ENCODE peak calls at places on chromosomes 6 and 20, in seven cellular contexts. One of them, this sample, is unnamed. For H3K9me3, the result is how much of the 10 kb centered on the place peaks cover.

GRCh38 chr6:130625825-130626500 is 201.2 kb upstream of the SMLR1 start:
- DNase-seq in osteoblast: peak
- DNase-seq in psoas muscle: no peak
- DNase-seq in breast epithelium: no peak
- DNase-seq in CD8-positive, alpha-beta T cell: no peak
- DNase-seq in effector memory CD4-positive, alpha-beta T cell: no peak
- DNase-seq in IMR-90: peak
- DNase-seq in this sample: no peak

GRCh38 chr6:148037496-148037895 is 305.1 kb upstream of the SASH1 start:
- DNase-seq in effector memory CD4-positive, alpha-beta T cell: no peak
- DNase-seq in IMR-90: peak
- DNase-seq in osteoblast: peak
- DNase-seq in psoas muscle: no peak
- DNase-seq in breast epithelium: no peak
- DNase-seq in CD8-positive, alpha-beta T cell: no peak
- DNase-seq in this sample: no peak

GRCh38 chr6:41780623-41781301 is at the start of gene PRICKLE4:
- DNase-seq in breast epithelium: no peak
- DNase-seq in CD8-positive, alpha-beta T cell: no peak
- DNase-seq in IMR-90: no peak
- DNase-seq in psoas muscle: peak
- DNase-seq in effector memory CD4-positive, alpha-beta T cell: no peak
- DNase-seq in osteoblast: peak
- DNase-seq in this sample: peak

GRCh38 chr6:163872335-163872734 is 457.8 kb downstream of the QKI start:
- DNase-seq in CD8-positive, alpha-beta T cell: no peak
- DNase-seq in IMR-90: peak
- DNase-seq in psoas muscle: no peak
- DNase-seq in effector memory CD4-positive, alpha-beta T cell: no peak
- DNase-seq in breast epithelium: no peak
- DNase-seq in osteoblast: no peak
- DNase-seq in this sample: no peak

GRCh38 chr20:37729909-37730308 is 36.1 kb downstream of the CTNNBL1 start:
- DNase-seq in effector memory CD4-positive, alpha-beta T cell: no peak
- DNase-seq in IMR-90: peak
- DNase-seq in osteoblast: peak
- DNase-seq in psoas muscle: no peak
- DNase-seq in CD8-positive, alpha-beta T cell: no peak
- DNase-seq in breast epithelium: no peak
- DNase-seq in this sample: no peak

GRCh38 chr20:64160118-64160517 is 4.1 kb upstream of the MYT1 start:
- DNase-seq in osteoblast: peak
- DNase-seq in breast epithelium: no peak
- DNase-seq in CD8-positive, alpha-beta T cell: no peak
- DNase-seq in psoas muscle: no peak
- DNase-seq in IMR-90: no peak
- DNase-seq in effector memory CD4-positive, alpha-beta T cell: no peak
- DNase-seq in this sample: no peak

GRCh38 chr6:30981942-30982772 is 1.4 kb upstream of the MUC21 start:
- DNase-seq in CD8-positive, alpha-beta T cell: no peak
- DNase-seq in effector memory CD4-positive, alpha-beta T cell: no peak
- DNase-seq in osteoblast: no peak
- DNase-seq in IMR-90: peak
- DNase-seq in psoas muscle: no peak
- DNase-seq in breast epithelium: peak
- DNase-seq in this sample: peak

GRCh38 chr20:25676164-25676809 is 20.4 kb downstream of the ZNF337 start:
- DNase-seq in breast epithelium: no peak
- DNase-seq in CD8-positive, alpha-beta T cell: no peak
- DNase-seq in psoas muscle: no peak
- DNase-seq in effector memory CD4-positive, alpha-beta T cell: no peak
- DNase-seq in IMR-90: peak
- DNase-seq in osteoblast: no peak
- DNase-seq in this sample: no peak

GRCh38 chr6:15242937-15243614 is 2.8 kb upstream of the JARID2 start:
- DNase-seq in psoas muscle: no peak
- DNase-seq in CD8-positive, alpha-beta T cell: no peak
- DNase-seq in effector memory CD4-positive, alpha-beta T cell: no peak
- DNase-seq in breast epithelium: no peak
- DNase-seq in IMR-90: no peak
- DNase-seq in osteoblast: peak
- DNase-seq in this sample: no peak

GRCh38 chr6:10759884-10760329 is 12.3 kb downstream of the TMEM14B start:
- DNase-seq in CD8-positive, alpha-beta T cell: no peak
- DNase-seq in IMR-90: peak
- DNase-seq in breast epithelium: no peak
- DNase-seq in osteoblast: no peak
- DNase-seq in psoas muscle: peak
- DNase-seq in effector memory CD4-positive, alpha-beta T cell: no peak
- DNase-seq in this sample: no peak

GRCh38 chr6:137084090-137084489 is 39.3 kb upstream of the IL20RA start:
- DNase-seq in IMR-90: no peak
- DNase-seq in psoas muscle: no peak
- DNase-seq in effector memory CD4-positive, alpha-beta T cell: no peak
- DNase-seq in CD8-positive, alpha-beta T cell: no peak
- DNase-seq in breast epithelium: no peak
- DNase-seq in osteoblast: no peak
- DNase-seq in this sample: no peak

GRCh38 chr20:14951105-14951504 is 613.7 kb upstream of the FLRT3 start:
- DNase-seq in breast epithelium: no peak
- DNase-seq in IMR-90: no peak
- DNase-seq in effector memory CD4-positive, alpha-beta T cell: no peak
- DNase-seq in osteoblast: no peak
- DNase-seq in psoas muscle: no peak
- DNase-seq in CD8-positive, alpha-beta T cell: no peak
- DNase-seq in this sample: no peak

GRCh38 chr6:33589366-33589722 is 9.3 kb upstream of the BAK1 start:
- DNase-seq in CD8-positive, alpha-beta T cell: no peak
- DNase-seq in effector memory CD4-positive, alpha-beta T cell: no peak
- DNase-seq in osteoblast: no peak
- DNase-seq in IMR-90: no peak
- DNase-seq in psoas muscle: no peak
- DNase-seq in breast epithelium: no peak
- DNase-seq in this sample: no peak

GRCh38 chr20:44942264-44942973 is 17.8 kb downstream of the TOMM34 start:
- DNase-seq in effector memory CD4-positive, alpha-beta T cell: no peak
- DNase-seq in CD8-positive, alpha-beta T cell: no peak
- DNase-seq in osteoblast: no peak
- DNase-seq in IMR-90: no peak
- DNase-seq in psoas muscle: no peak
- DNase-seq in breast epithelium: no peak
- DNase-seq in this sample: no peak

GRCh38 chr6:108083349-108083748 is 8.8 kb upstream of the OSTM1 start:
- DNase-seq in CD8-positive, alpha-beta T cell: no peak
- DNase-seq in breast epithelium: no peak
- DNase-seq in psoas muscle: no peak
- DNase-seq in osteoblast: no peak
- DNase-seq in effector memory CD4-positive, alpha-beta T cell: no peak
- DNase-seq in IMR-90: no peak
- DNase-seq in this sample: no peak

GRCh38 chr20:59583428-59584277 is 20.7 kb upstream of the PHACTR3 start:
- DNase-seq in IMR-90: no peak
- DNase-seq in effector memory CD4-positive, alpha-beta T cell: no peak
- DNase-seq in psoas muscle: peak
- DNase-seq in breast epithelium: peak
- DNase-seq in CD8-positive, alpha-beta T cell: no peak
- DNase-seq in osteoblast: peak
- DNase-seq in this sample: no peak

GRCh38 chr20:48298851-48299484 is 513.7 kb upstream of the SULF2 start:
- DNase-seq in breast epithelium: peak
- DNase-seq in osteoblast: no peak
- DNase-seq in CD8-positive, alpha-beta T cell: no peak
- DNase-seq in psoas muscle: no peak
- DNase-seq in IMR-90: peak
- DNase-seq in effector memory CD4-positive, alpha-beta T cell: no peak
- DNase-seq in this sample: peak

GRCh38 chr6:158050107-158050735 is 68.6 kb downstream of the SYNJ2 start:
- DNase-seq in osteoblast: peak
- DNase-seq in psoas muscle: no peak
- DNase-seq in effector memory CD4-positive, alpha-beta T cell: no peak
- DNase-seq in CD8-positive, alpha-beta T cell: no peak
- DNase-seq in IMR-90: no peak
- DNase-seq in breast epithelium: no peak
- DNase-seq in this sample: no peak

GRCh38 chr6:13012977-13013680 is 296.6 kb downstream of the PHACTR1 start:
- DNase-seq in breast epithelium: no peak
- DNase-seq in psoas muscle: peak
- DNase-seq in effector memory CD4-positive, alpha-beta T cell: no peak
- DNase-seq in IMR-90: no peak
- DNase-seq in osteoblast: no peak
- DNase-seq in CD8-positive, alpha-beta T cell: no peak
- DNase-seq in this sample: peak

GRCh38 chr6:118917550-118918321 is 17.2 kb downstream of the MCM9 start:
- DNase-seq in IMR-90: peak
- DNase-seq in osteoblast: no peak
- DNase-seq in effector memory CD4-positive, alpha-beta T cell: no peak
- DNase-seq in psoas muscle: no peak
- DNase-seq in CD8-positive, alpha-beta T cell: no peak
- DNase-seq in breast epithelium: no peak
- DNase-seq in this sample: no peak

GRCh38 chr20:30611239-30611984 is 646.1 kb upstream of the DEFB115 start:
- DNase-seq in effector memory CD4-positive, alpha-beta T cell: no peak
- DNase-seq in breast epithelium: no peak
- DNase-seq in psoas muscle: no peak
- DNase-seq in IMR-90: no peak
- DNase-seq in osteoblast: no peak
- DNase-seq in CD8-positive, alpha-beta T cell: no peak
- DNase-seq in this sample: no peak

DNA sequence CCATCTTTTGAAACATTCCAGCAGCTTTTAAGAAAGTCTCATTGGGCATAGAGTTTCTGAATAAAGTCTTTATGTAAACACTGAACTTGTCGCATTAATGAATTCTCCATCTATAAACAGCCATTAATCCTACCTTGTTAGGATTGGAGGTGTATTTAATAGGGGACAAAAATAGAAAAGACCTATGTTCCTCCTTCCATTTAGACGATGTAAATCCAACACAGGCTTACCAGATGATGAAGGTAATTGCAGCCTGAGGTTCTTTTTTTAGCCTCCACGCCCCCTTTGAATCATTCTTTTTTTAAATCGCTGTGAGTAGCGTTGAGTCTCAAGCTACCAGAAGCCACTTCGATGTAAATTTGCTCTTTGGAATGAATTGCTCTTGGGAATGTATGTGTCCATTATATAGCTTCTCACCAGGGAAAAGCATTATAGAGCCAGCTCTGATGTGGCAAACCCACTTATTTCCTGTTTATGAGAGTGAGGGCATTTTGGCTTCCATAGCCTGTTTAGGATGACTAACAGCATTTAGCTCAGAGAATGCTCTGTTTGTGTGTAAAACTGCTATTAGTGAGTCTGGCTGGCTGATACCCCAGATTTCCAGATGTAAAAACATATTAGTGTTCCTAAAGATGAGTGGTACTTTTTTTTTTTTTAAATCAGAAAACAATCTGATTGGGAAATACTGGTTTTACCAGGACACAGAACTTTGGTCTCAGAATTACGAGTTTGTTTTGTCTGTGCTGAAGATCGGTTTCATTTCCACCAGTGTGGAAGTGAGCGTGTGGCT is 74.9 kb upstream of the CLDN20 start:
- DNase-seq in breast epithelium: no peak
- DNase-seq in effector memory CD4-positive, alpha-beta T cell: no peak
- DNase-seq in psoas muscle: no peak
- DNase-seq in IMR-90: peak
- DNase-seq in CD8-positive, alpha-beta T cell: no peak
- DNase-seq in osteoblast: peak
- DNase-seq in this sample: no peak
- H3K27ac ChIP-seq in breast epithelium: peak
- H3K27ac ChIP-seq in effector memory CD4-positive, alpha-beta T cell: no peak
- H3K27ac ChIP-seq in psoas muscle: peak
- H3K27ac ChIP-seq in IMR-90: peak
- H3K27ac ChIP-seq in CD8-positive, alpha-beta T cell: no peak
- H3K27ac ChIP-seq in osteoblast: peak
- H3K27ac ChIP-seq in this sample: no peak

GRCh38 chr6:42933195-42933594 is 3.9 kb downstream of the CNPY3 start:
- DNase-seq in IMR-90: no peak
- DNase-seq in CD8-positive, alpha-beta T cell: no peak
- DNase-seq in psoas muscle: no peak
- DNase-seq in osteoblast: no peak
- DNase-seq in effector memory CD4-positive, alpha-beta T cell: no peak
- DNase-seq in breast epithelium: no peak
- DNase-seq in this sample: no peak
- H3K4me3 ChIP-seq in IMR-90: no peak
- H3K4me3 ChIP-seq in CD8-positive, alpha-beta T cell: no peak
- H3K4me3 ChIP-seq in psoas muscle: no peak
- H3K4me3 ChIP-seq in osteoblast: no peak
- H3K4me3 ChIP-seq in effector memory CD4-positive, alpha-beta T cell: no peak
- H3K4me3 ChIP-seq in breast epithelium: no peak
- H3K4me3 ChIP-seq in this sample: no peak

GRCh38 chr6:23073851-23074250 is 504.5 kb downstream of the HDGFL1 start:
- DNase-seq in CD8-positive, alpha-beta T cell: no peak
- DNase-seq in psoas muscle: no peak
- DNase-seq in IMR-90: peak
- DNase-seq in osteoblast: no peak
- DNase-seq in effector memory CD4-positive, alpha-beta T cell: no peak
- DNase-seq in breast epithelium: no peak
- DNase-seq in this sample: no peak

GRCh38 chr6:23081701-23082100 is 512.3 kb downstream of the HDGFL1 start:
- DNase-seq in IMR-90: no peak
- DNase-seq in osteoblast: no peak
- DNase-seq in effector memory CD4-positive, alpha-beta T cell: no peak
- DNase-seq in CD8-positive, alpha-beta T cell: no peak
- DNase-seq in breast epithelium: no peak
- DNase-seq in psoas muscle: no peak
- DNase-seq in this sample: no peak

DNA sequence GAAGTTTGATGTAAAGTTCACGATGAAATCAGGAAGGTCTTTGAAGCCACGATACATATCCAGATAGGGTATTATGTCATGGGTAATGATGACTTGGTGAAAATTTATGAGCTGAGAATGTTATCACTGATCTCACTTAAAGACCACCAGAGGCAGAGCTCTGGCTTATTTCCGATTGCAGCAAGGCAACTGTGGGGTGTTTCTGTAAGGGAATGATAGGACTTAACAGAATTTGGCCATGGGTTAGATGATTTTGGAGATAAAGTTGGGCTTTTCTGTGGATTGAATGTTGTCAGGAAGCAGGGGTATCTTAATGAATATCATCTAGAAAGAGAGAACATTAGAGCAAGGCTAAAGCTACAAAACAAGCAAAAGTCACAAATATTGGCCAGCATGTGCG is 508.4 kb downstream of the HDGFL1 start:
- DNase-seq in osteoblast: no peak
- DNase-seq in breast epithelium: no peak
- DNase-seq in psoas muscle: no peak
- DNase-seq in CD8-positive, alpha-beta T cell: no peak
- DNase-seq in effector memory CD4-positive, alpha-beta T cell: no peak
- DNase-seq in IMR-90: no peak
- DNase-seq in this sample: no peak
- H3K9me3 ChIP-seq in osteoblast: under half
- H3K9me3 ChIP-seq in breast epithelium: under half
- H3K9me3 ChIP-seq in psoas muscle: under half
- H3K9me3 ChIP-seq in CD8-positive, alpha-beta T cell: under half
- H3K9me3 ChIP-seq in effector memory CD4-positive, alpha-beta T cell: under half
- H3K9me3 ChIP-seq in IMR-90: under half
- H3K9me3 ChIP-seq in this sample: under half

GRCh38 chr6:3195377-3195694 is 32.1 kb downstream of the TUBB2B start:
- DNase-seq in breast epithelium: no peak
- DNase-seq in psoas muscle: no peak
- DNase-seq in osteoblast: no peak
- DNase-seq in effector memory CD4-positive, alpha-beta T cell: no peak
- DNase-seq in IMR-90: no peak
- DNase-seq in CD8-positive, alpha-beta T cell: no peak
- DNase-seq in this sample: no peak
- H3K27ac ChIP-seq in breast epithelium: no peak
- H3K27ac ChIP-seq in psoas muscle: peak
- H3K27ac ChIP-seq in osteoblast: no peak
- H3K27ac ChIP-seq in effector memory CD4-positive, alpha-beta T cell: no peak
- H3K27ac ChIP-seq in IMR-90: no peak
- H3K27ac ChIP-seq in CD8-positive, alpha-beta T cell: no peak
- H3K27ac ChIP-seq in this sample: no peak

This sample was measured in pancreas.